ENCODE peak calls at places on chromosomes 5 and 9, in seven cellular contexts. Y, K, T, I, R, D and F are unnamed samples.
A peak's percentile ranks its signal among the peaks of the same experiment; 100 is the strongest.

GRCh38 chr9:14258156-14258555 is 55.8 kb downstream of the NFIB start:
- DNase-seq in Y (no peak), K (no peak), T (no peak), I (no peak), R (no peak), D (no peak), F (no peak)

GRCh38 chr5:57442080-57442839 is 40.4 kb downstream of the ACTBL2 start:
- DNase-seq in Y (peak; percentile 59), K (no peak), T (peak; percentile 80), I (peak; percentile 70), R (no peak), D (no peak), F (no peak)

GRCh38 chr9:26685857-26686256 is 206.7 kb downstream of the CAAP1 start:
- DNase-seq in Y (no peak), K (no peak), T (no peak), I (peak; percentile 70), R (no peak), D (no peak), F (no peak)

GRCh38 chr9:103397868-103398600 is 402.9 kb downstream of the CYLC2 start:
- DNase-seq in Y (no peak), K (peak; percentile 45), T (no peak), I (peak; percentile 85), R (no peak), D (peak; percentile 8), F (peak; percentile 27)

GRCh38 chr5:2903451-2904395 is 152.2 kb upstream of the IRX2 start:
- DNase-seq in Y (no peak), K (no peak), T (no peak), I (no peak), R (no peak), D (peak; percentile 22), F (no peak)

GRCh38 chr5:174825587-174825986 is 101.2 kb downstream of the MSX2 start:
- DNase-seq in Y (no peak), K (no peak), T (no peak), I (no peak), R (no peak), D (no peak), F (no peak)

GRCh38 chr5:144065766-144066165 is 104.7 kb downstream of the YIPF5 start:
- DNase-seq in Y (no peak), K (no peak), T (no peak), I (no peak), R (no peak), D (no peak), F (no peak)

GRCh38 chr5:67253911-67254310 is 57.3 kb upstream of the CD180 start:
- DNase-seq in Y (no peak), K (no peak), T (no peak), I (no peak), R (no peak), D (no peak), F (no peak)

GRCh38 chr5:113234546-113234945 is 200.2 kb downstream of the TSSK1B start:
- DNase-seq in Y (no peak), K (no peak), T (no peak), I (no peak), R (no peak), D (no peak), F (no peak)

GRCh38 chr9:93298498-93299417 is 114.8 kb downstream of the WNK2 start:
- DNase-seq in Y (no peak), K (no peak), T (no peak), I (no peak), R (no peak), D (peak; percentile 51), F (peak; percentile 14)

GRCh38 chr9:123742009-123742767 is 187.7 kb downstream of the DENND1A start:
- DNase-seq in Y (no peak), K (no peak), T (no peak), I (no peak), R (no peak), D (no peak), F (no peak)

GRCh38 chr9:76697110-76697509 is 67.1 kb upstream of the PCA3 start:
- DNase-seq in Y (no peak), K (no peak), T (no peak), I (no peak), R (no peak), D (no peak), F (no peak)